ENCODE peak calls at places on chromosomes 11 and 22, in seven cellular contexts. E is trophoblast cell, Z is mesendoderm, A is IMR-90, D is mesenchymal stem cell, U is H9, M is H1. Q is an unnamed sample.

GRCh38 chr11:121237686-121238658 is 54.6 kb upstream of the SC5D start:
- DNase-seq in E (no peak), Z (no peak), A (peak; percentile 62), D (peak; percentile 40), U (no peak), M (no peak), Q (no peak)

GRCh38 chr22:38866399-38867123 is 5.5 kb downstream of the CBX6 start:
- DNase-seq in E (no peak), Z (peak; percentile 49), A (no peak), D (no peak), U (peak; percentile 93), M (peak; percentile 70), Q (no peak)

GRCh38 chr22:50170453-50171318 is at the start of gene PANX2:
- DNase-seq in E (peak; percentile 20), Z (no peak), A (no peak), D (peak; percentile 14), U (no peak), M (no peak), Q (no peak)

GRCh38 chr11:102564110-102564509 is 33.6 kb upstream of the MMP7 start:
- DNase-seq in E (peak; percentile 36), Z (no peak), A (peak; percentile 88), D (peak; percentile 75), U (no peak), M (no peak), Q (no peak)

GRCh38 chr22:29004647-29005371 is 56.8 kb downstream of the C22orf31 start:
- DNase-seq in E (no peak), Z (peak; percentile 94), A (peak; percentile 15), D (peak; percentile 46), U (peak; percentile 80), M (no peak), Q (peak; percentile 88)

GRCh38 chr22:37560682-37561208 is 465 bp downstream of the CDC42EP1 start:
- DNase-seq in E (no peak), Z (peak; percentile 68), A (peak; percentile 53), D (peak; percentile 72), U (peak; percentile 34), M (no peak), Q (no peak)

GRCh38 chr11:47507016-47507631 is 45.8 kb downstream of the CELF1 start:
- DNase-seq in E (no peak), Z (no peak), A (no peak), D (no peak), U (no peak), M (no peak), Q (no peak)

GRCh38 chr11:3094223-3094824 is 37.1 kb upstream of the CARS1 start:
- DNase-seq in E (no peak), Z (no peak), A (no peak), D (no peak), U (no peak), M (no peak), Q (no peak)

GRCh38 chr11:35525501-35526175 is at the start of gene PAMR1:
- DNase-seq in E (no peak), Z (peak; percentile 72), A (peak; percentile 90), D (peak; percentile 82), U (peak; percentile 89), M (peak; percentile 54), Q (peak; percentile 58)

GRCh38 chr11:34261820-34262219 is 96.0 kb downstream of the ABTB2 start:
- DNase-seq in E (no peak), Z (no peak), A (no peak), D (no peak), U (no peak), M (no peak), Q (no peak)

GRCh38 chr11:67641302-67642147 is 2.0 kb upstream of the TBX10 start:
- DNase-seq in E (no peak), Z (no peak), A (no peak), D (no peak), U (no peak), M (no peak), Q (no peak)

GRCh38 chr11:67640021-67640757 is 626 bp upstream of the TBX10 start:
- DNase-seq in E (peak; percentile 78), Z (peak; percentile 75), A (peak; percentile 33), D (peak; percentile 52), U (peak; percentile 84), M (no peak), Q (no peak)

GRCh38 chr11:67639438-67639859 is at the start of gene TBX10:
- DNase-seq in E (no peak), Z (no peak), A (no peak), D (no peak), U (peak; percentile 28), M (no peak), Q (no peak)

GRCh38 chr11:67642148-67642475 is 2.5 kb upstream of the TBX10 start:
- DNase-seq in E (no peak), Z (no peak), A (no peak), D (no peak), U (no peak), M (no peak), Q (no peak)

DNA sequence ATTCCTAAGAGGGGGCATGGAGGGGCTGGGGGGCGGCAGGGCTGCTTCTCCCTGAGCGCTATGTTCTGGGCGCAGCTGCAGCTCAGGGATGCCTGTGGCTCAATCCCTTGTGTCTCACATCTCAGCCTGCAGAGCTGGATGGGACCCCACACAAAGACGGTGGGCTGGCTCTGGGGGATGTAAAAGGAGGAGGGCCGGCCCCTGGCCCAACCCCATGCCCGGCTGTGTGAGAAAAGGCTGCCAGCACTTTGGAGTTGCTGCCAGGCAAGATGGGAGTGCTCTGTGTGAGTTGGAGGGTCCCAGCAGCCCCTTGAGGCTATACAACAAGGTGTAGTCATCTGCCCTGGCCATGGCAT is 1.2 kb upstream of the TBX10 start:
- DNase-seq in E (no peak), Z (no peak), A (no peak), D (no peak), U (no peak), M (no peak), Q (no peak)
- H2AK5ac ChIP-seq in E (no peak overlapping the region), Z (no peak overlapping the region), A (no peak overlapping the region), D (no peak overlapping the region), U (no peak overlapping the region), M (peak overlapping the region; percentile 1), Q (peak overlapping the region; percentile 92)

DNA sequence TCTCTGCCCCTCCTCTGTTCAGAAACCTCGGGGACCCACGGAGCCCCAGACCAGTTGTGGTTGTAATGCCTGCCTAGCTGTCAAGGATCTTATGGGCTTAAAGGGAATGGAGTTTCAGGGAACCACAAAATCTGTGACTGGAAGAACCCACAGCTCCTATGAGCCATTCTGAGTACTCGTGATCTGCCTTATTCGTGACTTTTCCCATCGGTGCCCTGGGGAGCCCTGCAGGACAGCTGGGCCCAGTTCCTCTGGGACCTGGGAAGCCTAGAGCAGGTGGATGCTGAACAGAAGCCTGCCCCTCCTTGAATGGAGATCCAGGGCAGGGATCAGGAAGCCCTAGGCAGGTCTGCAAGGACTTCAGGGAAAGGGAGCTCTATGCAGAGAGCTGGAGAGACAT is 42.1 kb upstream of the TTC12 start:
- DNase-seq in E (no peak), Z (no peak), A (no peak), D (no peak), U (no peak), M (no peak), Q (no peak)
- H2AK5ac ChIP-seq in E (no peak overlapping the region), Z (no peak overlapping the region), A (no peak overlapping the region), D (no peak overlapping the region), U (no peak overlapping the region), M (no peak overlapping the region), Q (peak overlapping the region; percentile 67)

GRCh38 chr22:39914584-39914983 is 13.7 kb downstream of the GRAP2 start:
- DNase-seq in E (no peak), Z (no peak), A (no peak), D (no peak), U (no peak), M (no peak), Q (no peak)
- H2AK5ac ChIP-seq in E (no peak overlapping the region), Z (no peak overlapping the region), A (no peak overlapping the region), D (no peak overlapping the region), U (no peak overlapping the region), M (no peak overlapping the region), Q (no peak overlapping the region)

GRCh38 chr11:119827113-119827512 is 98.1 kb upstream of the NECTIN1 start:
- DNase-seq in E (no peak), Z (no peak), A (no peak), D (no peak), U (no peak), M (no peak), Q (no peak)
- H2AK5ac ChIP-seq in E (no peak overlapping the region), Z (no peak overlapping the region), A (no peak overlapping the region), D (no peak overlapping the region), U (no peak overlapping the region), M (no peak overlapping the region), Q (no peak overlapping the region)

GRCh38 chr11:117366875-117367274 is 39.2 kb downstream of the CEP164 start:
- DNase-seq in E (no peak), Z (no peak), A (no peak), D (no peak), U (no peak), M (no peak), Q (no peak)
- H2AK5ac ChIP-seq in E (no peak overlapping the region), Z (no peak overlapping the region), A (no peak overlapping the region), D (no peak overlapping the region), U (no peak overlapping the region), M (no peak overlapping the region), Q (no peak overlapping the region)

GRCh38 chr11:115464269-115464668 is 39.9 kb downstream of the CADM1 start:
- DNase-seq in E (peak; percentile 60), Z (no peak), A (peak; percentile 69), D (peak; percentile 9), U (no peak), M (no peak), Q (no peak)

GRCh38 chr11:115466122-115466521 is 38.1 kb downstream of the CADM1 start:
- DNase-seq in E (no peak), Z (no peak), A (no peak), D (no peak), U (no peak), M (no peak), Q (no peak)

GRCh38 chr11:115462757-115463156 is 41.5 kb downstream of the CADM1 start:
- DNase-seq in E (no peak), Z (no peak), A (no peak), D (no peak), U (no peak), M (no peak), Q (no peak)

GRCh38 chr11:115462004-115462541 is 42.1 kb downstream of the CADM1 start:
- DNase-seq in E (no peak), Z (peak; percentile 18), A (peak; percentile 0), D (no peak), U (peak; percentile 40), M (no peak), Q (no peak)

DNA sequence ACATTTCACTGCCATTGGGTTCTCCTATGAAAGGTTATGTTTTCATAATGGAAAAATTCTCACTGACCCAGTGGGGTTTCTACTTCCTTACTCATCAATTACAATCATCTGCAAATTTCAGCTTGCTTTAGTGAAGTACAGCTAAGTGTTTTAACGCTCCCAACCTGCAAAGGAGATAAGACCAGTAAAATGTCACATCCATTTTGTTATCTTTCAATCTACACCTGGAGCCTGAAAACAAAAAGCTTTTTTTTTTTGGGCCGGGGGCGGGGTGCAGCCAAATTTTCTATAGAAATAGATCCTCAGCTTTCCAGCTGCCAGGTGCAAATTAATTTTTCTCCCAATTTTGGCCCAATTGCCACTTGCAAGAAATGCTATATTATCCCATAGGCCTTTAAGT is 40.6 kb downstream of the CADM1 start:
- DNase-seq in E (no peak), Z (peak; percentile 56), A (no peak), D (no peak), U (no peak), M (no peak), Q (no peak)
- H2AK5ac ChIP-seq in E (no peak overlapping the region), Z (no peak overlapping the region), A (no peak overlapping the region), D (no peak overlapping the region), U (no peak overlapping the region), M (no peak overlapping the region), Q (no peak overlapping the region)

GRCh38 chr11:8711895-8712442 is 29.4 kb downstream of the RPL27A start:
- DNase-seq in E (no peak), Z (no peak), A (no peak), D (no peak), U (no peak), M (no peak), Q (no peak)
- H2AK5ac ChIP-seq in E (no peak overlapping the region), Z (no peak overlapping the region), A (peak overlapping the region; percentile 75), D (no peak overlapping the region), U (no peak overlapping the region), M (no peak overlapping the region), Q (no peak overlapping the region)